ENCODE peak calls at places on chromosomes 7 and 10, in nine cellular contexts. F, Y, L, W, M, G, B, D and J are unnamed samples.

GRCh38 chr7:45702751-45703150 is 128.6 kb downstream of the ADCY1 start:
- DNase-seq in W (no peak), M (no peak), L (no peak), D (no peak), F (no peak), G (peak), Y (no peak), B (no peak), J (no peak)

GRCh38 chr10:37010741-37011140 is 114.7 kb upstream of the ANKRD30A start:
- DNase-seq in M (no peak), F (no peak), Y (no peak), L (no peak), B (no peak), G (no peak), D (no peak), W (no peak), J (no peak)

GRCh38 chr7:99137418-99138180 is 6.3 kb downstream of the SMURF1 start:
- DNase-seq in B (no peak), L (no peak), Y (peak), D (no peak), F (no peak), G (no peak), M (peak), W (no peak), J (no peak)

GRCh38 chr7:29249860-29250259 is 55.3 kb downstream of the CHN2 start:
- DNase-seq in Y (no peak), D (no peak), F (no peak), W (no peak), B (no peak), M (no peak), G (no peak), L (no peak), J (no peak)

GRCh38 chr7:99123571-99124033 is 20.3 kb downstream of the SMURF1 start:
- DNase-seq in M (peak), Y (no peak), G (no peak), L (no peak), W (no peak), D (no peak), B (no peak), F (no peak), J (no peak)

GRCh38 chr7:150974468-150975391 is 3.4 kb downstream of the KCNH2 start:
- DNase-seq in M (no peak), F (peak), W (peak), L (peak), B (peak), G (peak), Y (peak), D (peak), J (peak)

GRCh38 chr7:103469095-103469948 is 23.3 kb upstream of the SLC26A5 start:
- DNase-seq in B (no peak), F (no peak), Y (no peak), D (no peak), G (no peak), L (no peak), M (no peak), W (no peak), J (no peak)

GRCh38 chr7:46139079-46139478 is 218.0 kb upstream of the IGFBP3 start:
- DNase-seq in F (no peak), L (no peak), G (no peak), Y (no peak), M (peak), D (no peak), B (no peak), W (no peak), J (no peak)

GRCh38 chr10:90921906-90922305 is 1.0 kb upstream of the ANKRD1 start:
- DNase-seq in B (no peak), Y (no peak), M (no peak), W (no peak), L (no peak), G (no peak), D (no peak), F (no peak), J (no peak)

GRCh38 chr10:8037941-8038894 is 16.3 kb upstream of the GATA3 start:
- DNase-seq in B (no peak), L (no peak), Y (no peak), G (no peak), M (no peak), D (no peak), W (no peak), F (no peak), J (no peak)

GRCh38 chr7:1922071-1922869 is 252.2 kb downstream of the ELFN1 start:
- DNase-seq in B (peak), L (no peak), M (no peak), F (peak), D (peak), W (no peak), Y (no peak), G (no peak), J (no peak)

GRCh38 chr7:96700516-96700915 is 9.1 kb downstream of the SEM1 start:
- DNase-seq in M (no peak), F (no peak), W (no peak), L (no peak), Y (no peak), G (no peak), B (no peak), D (no peak), J (no peak)

GRCh38 chr10:43409385-43410109 is 561 bp upstream of the HNRNPF start:
- DNase-seq in Y (no peak), F (no peak), G (peak), B (peak), L (peak), M (no peak), W (no peak), D (peak), J (peak)

GRCh38 chr10:74589226-74589673 is 237.2 kb upstream of the KAT6B start:
- DNase-seq in D (peak), G (peak), M (peak), F (peak), Y (peak), W (peak), B (peak), L (peak), J (peak)

GRCh38 chr7:108190891-108191290 is 60.7 kb upstream of the LAMB4 start:
- DNase-seq in L (no peak), D (no peak), M (peak), B (no peak), G (no peak), Y (no peak), W (no peak), F (no peak), J (no peak)

GRCh38 chr7:114519215-114519614 is 104.6 kb downstream of the FOXP2 start:
- DNase-seq in M (no peak), L (no peak), D (no peak), B (no peak), W (no peak), Y (no peak), F (no peak), G (no peak), J (no peak)

GRCh38 chr7:1271656-1272055 is 39.0 kb downstream of the UNCX start:
- DNase-seq in W (no peak), G (no peak), D (no peak), M (no peak), L (no peak), F (no peak), Y (no peak), B (peak), J (no peak)

GRCh38 chr10:122249303-122249850 is 21.7 kb upstream of the BTBD16 start:
- DNase-seq in M (no peak), G (no peak), F (no peak), Y (no peak), W (no peak), D (no peak), L (no peak), B (no peak), J (no peak)